ENCODE peak calls at places on chromosomes 3 and 15, in seven cellular contexts. Q is astrocyte, Z is neuronal stem cell, D is K562, W is PC-3, U is adipocyte, V is neural progenitor cell. J is an unnamed sample.
A peak's percentile ranks its signal among the peaks of the same experiment; 100 is the strongest.

GRCh38 chr15:44550256-44550655 is 13.3 kb downstream of the EIF3J start:
- DNase-seq in Q (peak; percentile 42), Z (no peak), D (no peak), W (peak; percentile 62), U (peak; percentile 63), V (no peak), J (no peak)

GRCh38 chr3:100334340-100335136 is at the start of gene NIT2:
- DNase-seq in Q (peak; percentile 67), Z (peak; percentile 82), D (peak; percentile 89), W (peak; percentile 90), U (peak; percentile 88), V (peak; percentile 98), J (peak; percentile 94)

GRCh38 chr15:89740137-89740536 is 10.9 kb downstream of the MESP1 start:
- DNase-seq in Q (peak; percentile 42), Z (peak; percentile 69), D (peak; percentile 78), W (peak; percentile 91), U (peak; percentile 87), V (peak; percentile 68), J (peak; percentile 17)

GRCh38 chr15:52486003-52486996 is 42.4 kb downstream of the MYO5A start:
- DNase-seq in Q (peak; percentile 52), Z (peak; percentile 2), D (no peak), W (no peak), U (no peak), V (peak; percentile 50), J (no peak)

GRCh38 chr3:146817705-146818104 is 212.6 kb upstream of the PLSCR5 start:
- DNase-seq in Q (peak; percentile 15), Z (no peak), D (no peak), W (peak; percentile 63), U (peak; percentile 80), V (peak; percentile 22), J (no peak)

GRCh38 chr3:152554980-152555379 is 280.0 kb upstream of the P2RY1 start:
- DNase-seq in Q (peak; percentile 4), Z (no peak), D (no peak), W (no peak), U (peak; percentile 46), V (no peak), J (no peak)

GRCh38 chr15:55281517-55282227 is 7.9 kb downstream of the RAB27A start:
- DNase-seq in Q (no peak), Z (no peak), D (no peak), W (no peak), U (no peak), V (no peak), J (no peak)

GRCh38 chr3:20352547-20353164 is 166.7 kb upstream of the SGO1 start:
- DNase-seq in Q (no peak), Z (no peak), D (peak; percentile 55), W (no peak), U (peak; percentile 24), V (no peak), J (no peak)

GRCh38 chr15:52496175-52496574 is 32.5 kb downstream of the MYO5A start:
- DNase-seq in Q (no peak), Z (no peak), D (no peak), W (no peak), U (no peak), V (no peak), J (no peak)

GRCh38 chr3:195208631-195209030 is 62.3 kb downstream of the XXYLT1 start:
- DNase-seq in Q (no peak), Z (no peak), D (no peak), W (no peak), U (no peak), V (no peak), J (no peak)

GRCh38 chr3:126342211-126342610 is 15.0 kb downstream of the KLF15 start:
- DNase-seq in Q (no peak), Z (no peak), D (no peak), W (no peak), U (no peak), V (no peak), J (peak; percentile 32)

GRCh38 chr15:35741395-35741794 is 195.4 kb upstream of the DPH6 start:
- DNase-seq in Q (no peak), Z (no peak), D (no peak), W (no peak), U (no peak), V (no peak), J (no peak)

GRCh38 chr15:73650387-73651126 is 17.4 kb upstream of the NPTN start:
- DNase-seq in Q (no peak), Z (no peak), D (no peak), W (no peak), U (peak; percentile 90), V (no peak), J (no peak)

GRCh38 chr15:26771917-26772587 is 814 bp downstream of the GABRB3 start:
- DNase-seq in Q (peak; percentile 2), Z (peak; percentile 17), D (no peak), W (no peak), U (no peak), V (no peak), J (no peak)

GRCh38 chr3:13046569-13047279 is 26.5 kb downstream of the IQSEC1 start:
- DNase-seq in Q (no peak), Z (no peak), D (no peak), W (no peak), U (no peak), V (no peak), J (peak; percentile 49)

GRCh38 chr3:48428088-48428862 is 1.6 kb downstream of the PLXNB1 start:
- DNase-seq in Q (no peak), Z (no peak), D (no peak), W (peak; percentile 43), U (peak; percentile 36), V (peak; percentile 77), J (peak; percentile 83)

GRCh38 chr3:61181874-61182273 is 69.4 kb downstream of the FHIT start:
- DNase-seq in Q (peak; percentile 69), Z (no peak), D (no peak), W (peak; percentile 95), U (peak; percentile 1), V (no peak), J (no peak)

GRCh38 chr15:84992157-84992940 is 10.7 kb downstream of the PDE8A start:
- DNase-seq in Q (peak; percentile 93), Z (no peak), D (peak; percentile 42), W (peak; percentile 95), U (peak; percentile 75), V (no peak), J (no peak)

GRCh38 chr3:45029661-45030060 is 3.6 kb downstream of the CLEC3B start:
- DNase-seq in Q (peak; percentile 81), Z (no peak), D (no peak), W (peak; percentile 15), U (peak; percentile 45), V (no peak), J (no peak)

GRCh38 chr15:40238481-40238926 is 359 bp upstream of the PAK6 start:
- DNase-seq in Q (no peak), Z (no peak), D (peak; percentile 20), W (no peak), U (no peak), V (no peak), J (peak; percentile 80)

GRCh38 chr3:152365766-152366593 is 97.3 kb downstream of the MBNL1 start:
- DNase-seq in Q (peak; percentile 59), Z (no peak), D (no peak), W (peak; percentile 46), U (no peak), V (no peak), J (no peak)

GRCh38 chr3:189204467-189204866 is 32.7 kb downstream of the TPRG1 start:
- DNase-seq in Q (no peak), Z (no peak), D (no peak), W (no peak), U (peak; percentile 29), V (no peak), J (no peak)

GRCh38 chr3:9914011-9914410 is 2.9 kb upstream of the IL17RC start:
- DNase-seq in Q (no peak), Z (no peak), D (no peak), W (peak; percentile 43), U (peak; percentile 51), V (no peak), J (no peak)

GRCh38 chr3:9913601-9914000 is 3.3 kb upstream of the IL17RC start:
- DNase-seq in Q (no peak), Z (no peak), D (no peak), W (peak; percentile 35), U (no peak), V (no peak), J (no peak)

GRCh38 chr3:9915252-9916141 is 1.4 kb upstream of the IL17RC start:
- DNase-seq in Q (peak; percentile 41), Z (no peak), D (no peak), W (peak; percentile 78), U (peak; percentile 82), V (peak; percentile 78), J (peak; percentile 93)

GRCh38 chr3:9916346-9916733 is 558 bp upstream of the IL17RC start:
- DNase-seq in Q (no peak), Z (no peak), D (no peak), W (peak; percentile 89), U (peak; percentile 53), V (peak; percentile 15), J (peak; percentile 50)

GRCh38 chr3:9914559-9915251 is 2.2 kb upstream of the IL17RC start:
- DNase-seq in Q (no peak), Z (no peak), D (no peak), W (no peak), U (no peak), V (no peak), J (no peak)
- H3K4me3 ChIP-seq in Q (peak overlapping the region; percentile 57), Z (peak overlapping the region; percentile 82), D (no peak overlapping the region), W (peak overlapping the region; percentile 74), U (peak overlapping the region; percentile 81), V (peak overlapping the region; percentile 46), J (no peak overlapping the region)

DNA sequence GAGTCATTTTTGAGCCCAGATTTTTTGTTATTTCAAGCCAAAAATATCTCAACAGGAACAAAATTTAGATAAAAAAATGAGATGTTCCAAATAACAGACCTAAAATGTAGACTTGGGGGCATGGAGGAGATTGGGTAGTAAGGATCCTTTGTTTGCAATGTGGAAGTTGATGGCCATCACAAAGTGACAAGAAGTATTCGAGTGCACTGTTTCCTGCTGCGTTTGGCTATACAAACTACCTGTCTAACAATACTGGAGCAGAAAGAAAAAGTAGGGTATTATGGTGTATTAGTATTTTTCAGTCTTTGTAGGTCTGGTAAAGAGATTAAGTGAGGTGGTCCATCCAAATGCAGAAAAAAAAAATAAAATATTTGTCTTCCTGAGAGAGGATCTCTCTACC is 284.2 kb downstream of the C3orf38 start:
- DNase-seq in Q (no peak), Z (no peak), D (no peak), W (no peak), U (no peak), V (no peak), J (no peak)
- H3K9me3 ChIP-seq in Q (peaks cover 2% of the 10 kb centered on the region), Z (no peaks in the 10 kb centered on the region), D (no peaks in the 10 kb centered on the region), W (no peaks in the 10 kb centered on the region), U (no peaks in the 10 kb centered on the region), V (no peaks in the 10 kb centered on the region), J (no peaks in the 10 kb centered on the region)

GRCh38 chr3:179174898-179175297 is 26.7 kb downstream of the PIK3CA start:
- DNase-seq in Q (no peak), Z (no peak), D (no peak), W (no peak), U (no peak), V (peak; percentile 17), J (no peak)
- H3K9ac ChIP-seq in Q (no peak overlapping the region), Z (no peak overlapping the region), D (no peak overlapping the region), W (no peak overlapping the region), U (no peak overlapping the region), V (no peak overlapping the region), J (no peak overlapping the region)

GRCh38 chr15:41629883-41630282 is 30.3 kb upstream of the MGA start:
- DNase-seq in Q (no peak), Z (no peak), D (no peak), W (no peak), U (no peak), V (no peak), J (no peak)
- H3K4me3 ChIP-seq in Q (no peak overlapping the region), Z (no peak overlapping the region), D (no peak overlapping the region), W (no peak overlapping the region), U (no peak overlapping the region), V (no peak overlapping the region), J (no peak overlapping the region)

J was measured in kidney.